ENCODE peak calls at places on chromosome 12, in eight cellular contexts. One of them, this sample, is unnamed.

GRCh38 chr12:104888456-104888855 is 69.6 kb downstream of the SLC41A2 start:
- DNase-seq in left colon: no peak
- DNase-seq in HS-27A: no peak
- DNase-seq in amygdala: no peak
- DNase-seq in OCI-LY7: no peak
- DNase-seq in endodermal cell: no peak
- DNase-seq in bronchial epithelial cell: no peak
- DNase-seq in EL: no peak
- DNase-seq in this sample: no peak

GRCh38 chr12:71371132-71371531 is 68.5 kb upstream of the LGR5 start:
- DNase-seq in OCI-LY7: no peak
- DNase-seq in left colon: no peak
- DNase-seq in amygdala: no peak
- DNase-seq in EL: no peak
- DNase-seq in HS-27A: peak; percentile 14
- DNase-seq in bronchial epithelial cell: peak; percentile 8
- DNase-seq in endodermal cell: no peak
- DNase-seq in this sample: no peak

GRCh38 chr12:128813883-128814282 is 9.9 kb downstream of the SLC15A4 start:
- DNase-seq in endodermal cell: no peak
- DNase-seq in OCI-LY7: no peak
- DNase-seq in EL: peak; percentile 13
- DNase-seq in left colon: no peak
- DNase-seq in HS-27A: no peak
- DNase-seq in bronchial epithelial cell: no peak
- DNase-seq in amygdala: no peak
- DNase-seq in this sample: no peak

GRCh38 chr12:124321556-124322270 is 26.8 kb downstream of the RFLNA start:
- DNase-seq in bronchial epithelial cell: peak; percentile 15
- DNase-seq in EL: peak; percentile 41
- DNase-seq in endodermal cell: peak; percentile 70
- DNase-seq in HS-27A: no peak
- DNase-seq in OCI-LY7: no peak
- DNase-seq in left colon: no peak
- DNase-seq in amygdala: no peak
- DNase-seq in this sample: no peak

GRCh38 chr12:101939856-101940265 is 62.5 kb downstream of the DRAM1 start:
- DNase-seq in OCI-LY7: peak; percentile 83
- DNase-seq in left colon: peak; percentile 34
- DNase-seq in amygdala: peak; percentile 37
- DNase-seq in HS-27A: peak; percentile 24
- DNase-seq in EL: peak; percentile 75
- DNase-seq in bronchial epithelial cell: peak; percentile 60
- DNase-seq in endodermal cell: peak; percentile 86
- DNase-seq in this sample: peak; percentile 26

GRCh38 chr12:77980782-77981181 is 150.1 kb downstream of the NAV3 start:
- DNase-seq in bronchial epithelial cell: no peak
- DNase-seq in OCI-LY7: no peak
- DNase-seq in endodermal cell: no peak
- DNase-seq in EL: no peak
- DNase-seq in left colon: no peak
- DNase-seq in amygdala: no peak
- DNase-seq in HS-27A: no peak
- DNase-seq in this sample: no peak

GRCh38 chr12:69779928-69780327 is 41.3 kb downstream of the RAB3IP start:
- DNase-seq in bronchial epithelial cell: peak; percentile 55
- DNase-seq in left colon: no peak
- DNase-seq in HS-27A: peak; percentile 26
- DNase-seq in endodermal cell: peak; percentile 94
- DNase-seq in EL: peak; percentile 52
- DNase-seq in amygdala: no peak
- DNase-seq in OCI-LY7: no peak
- DNase-seq in this sample: no peak

GRCh38 chr12:120719072-120719471 is 6.6 kb upstream of the ACADS start:
- DNase-seq in endodermal cell: no peak
- DNase-seq in left colon: no peak
- DNase-seq in EL: no peak
- DNase-seq in OCI-LY7: no peak
- DNase-seq in HS-27A: no peak
- DNase-seq in bronchial epithelial cell: no peak
- DNase-seq in amygdala: no peak
- DNase-seq in this sample: no peak

GRCh38 chr12:11839093-11839641 is 189.7 kb downstream of the ETV6 start:
- DNase-seq in EL: peak; percentile 55
- DNase-seq in amygdala: peak; percentile 18
- DNase-seq in endodermal cell: no peak
- DNase-seq in HS-27A: no peak
- DNase-seq in OCI-LY7: no peak
- DNase-seq in left colon: peak; percentile 57
- DNase-seq in bronchial epithelial cell: peak; percentile 64
- DNase-seq in this sample: no peak

GRCh38 chr12:54419088-54419887 is at the start of gene ITGA5:
- DNase-seq in HS-27A: no peak
- DNase-seq in left colon: peak; percentile 70
- DNase-seq in endodermal cell: peak; percentile 90
- DNase-seq in EL: peak; percentile 84
- DNase-seq in OCI-LY7: no peak
- DNase-seq in bronchial epithelial cell: peak; percentile 67
- DNase-seq in amygdala: no peak
- DNase-seq in this sample: no peak

GRCh38 chr12:122834921-122835692 is at the start of gene HIP1R:
- DNase-seq in EL: peak; percentile 13
- DNase-seq in HS-27A: no peak
- DNase-seq in amygdala: peak; percentile 57
- DNase-seq in bronchial epithelial cell: no peak
- DNase-seq in left colon: no peak
- DNase-seq in OCI-LY7: peak; percentile 69
- DNase-seq in endodermal cell: peak; percentile 89
- DNase-seq in this sample: peak; percentile 56

GRCh38 chr12:53462935-53463334 is 11.0 kb downstream of the PCBP2 start:
- DNase-seq in amygdala: no peak
- DNase-seq in bronchial epithelial cell: no peak
- DNase-seq in left colon: no peak
- DNase-seq in OCI-LY7: no peak
- DNase-seq in EL: no peak
- DNase-seq in endodermal cell: peak; percentile 49
- DNase-seq in HS-27A: no peak
- DNase-seq in this sample: no peak

GRCh38 chr12:25591132-25591531 is 38.0 kb upstream of the LMNTD1 start:
- DNase-seq in HS-27A: no peak
- DNase-seq in endodermal cell: peak; percentile 87
- DNase-seq in bronchial epithelial cell: no peak
- DNase-seq in amygdala: no peak
- DNase-seq in OCI-LY7: no peak
- DNase-seq in left colon: no peak
- DNase-seq in EL: no peak
- DNase-seq in this sample: no peak

GRCh38 chr12:91272456-91273063 is 89.9 kb upstream of the DCN start:
- DNase-seq in EL: no peak
- DNase-seq in endodermal cell: peak; percentile 68
- DNase-seq in amygdala: no peak
- DNase-seq in left colon: peak; percentile 33
- DNase-seq in bronchial epithelial cell: no peak
- DNase-seq in OCI-LY7: no peak
- DNase-seq in HS-27A: no peak
- DNase-seq in this sample: no peak

GRCh38 chr12:94849411-94849976 is 154.0 kb downstream of the NDUFA12 start:
- DNase-seq in bronchial epithelial cell: no peak
- DNase-seq in EL: no peak
- DNase-seq in HS-27A: no peak
- DNase-seq in OCI-LY7: no peak
- DNase-seq in left colon: no peak
- DNase-seq in endodermal cell: peak; percentile 82
- DNase-seq in amygdala: no peak
- DNase-seq in this sample: no peak

GRCh38 chr12:102811125-102811737 is 105.8 kb downstream of the PAH start:
- DNase-seq in EL: peak; percentile 13
- DNase-seq in OCI-LY7: peak; percentile 29
- DNase-seq in HS-27A: no peak
- DNase-seq in bronchial epithelial cell: no peak
- DNase-seq in endodermal cell: peak; percentile 92
- DNase-seq in amygdala: no peak
- DNase-seq in left colon: no peak
- DNase-seq in this sample: no peak

GRCh38 chr12:56158926-56159461 is 835 bp downstream of the MYL6 start:
- DNase-seq in left colon: peak; percentile 93
- DNase-seq in HS-27A: peak; percentile 59
- DNase-seq in EL: peak; percentile 74
- DNase-seq in OCI-LY7: peak; percentile 51
- DNase-seq in bronchial epithelial cell: peak; percentile 65
- DNase-seq in endodermal cell: peak; percentile 89
- DNase-seq in amygdala: peak; percentile 18
- DNase-seq in this sample: peak; percentile 23

This sample was measured in anterior cingulate cortex.